ENCODE peak calls at places on chromosomes 13 and 19, in ten cellular contexts. Y is BJ; H is aorta; N is NCI-H774; T is activated T-cell treated with anti-CD3 and anti-CD28 coated beads for 4 hours; L is germinal center; Q is activated naive CD8-positive, alpha-beta T cell treated with anti-CD3 and anti-CD28 coated beads, Interleukin-2, amount 50 U/mL, for 24 hours; R is endodermal cell; F is stimulated activated CD4-positive, alpha-beta T cell treated with anti-CD3 and anti-CD28 coated beads, Interleukin-2, amount 100 ng/mL, for 48 hours; C is substantia nigra. X is an unnamed sample.

GRCh38 chr13:45142440-45143345 is 22.4 kb downstream of the GTF2F2 start:
- DNase-seq in H (no peak), T (no peak), F (no peak), Y (no peak), R (no peak), L (no peak), C (no peak), N (no peak), Q (no peak), X (no peak)

GRCh38 chr19:53977991-53978731 is 13.3 kb upstream of the CACNG6 start:
- DNase-seq in L (no peak), T (no peak), R (peak; percentile 98), Y (peak; percentile 23), C (peak; percentile 34), F (no peak), H (peak; percentile 85), N (no peak), Q (peak; percentile 23), X (no peak)

GRCh38 chr13:51233117-51233826 is 11.1 kb downstream of the FAM124A start:
- DNase-seq in F (no peak), C (no peak), H (no peak), L (no peak), T (no peak), N (no peak), R (peak; percentile 36), Y (no peak), Q (no peak), X (no peak)

GRCh38 chr13:77800219-77800618 is 102.7 kb downstream of the SLAIN1 start:
- DNase-seq in F (no peak), L (no peak), N (no peak), Q (no peak), Y (peak; percentile 2), H (no peak), C (no peak), T (no peak), R (no peak), X (no peak)

GRCh38 chr13:38969187-38969586 is 21.4 kb downstream of the STOML3 start:
- DNase-seq in H (no peak), R (no peak), Q (no peak), F (no peak), T (no peak), Y (no peak), L (no peak), N (no peak), C (no peak), X (no peak)

GRCh38 chr13:75803175-75803611 is 167.1 kb downstream of the LMO7 start:
- DNase-seq in C (no peak), Q (no peak), Y (no peak), L (no peak), R (peak; percentile 83), N (peak; percentile 39), F (no peak), H (no peak), T (no peak), X (peak; percentile 48)

GRCh38 chr19:51433092-51433491 is 15.7 kb upstream of the SIGLEC10 start:
- DNase-seq in F (no peak), H (no peak), N (no peak), C (no peak), Y (no peak), Q (no peak), R (no peak), T (no peak), L (no peak), X (no peak)

GRCh38 chr19:29560313-29561075 is 34.7 kb downstream of the VSTM2B start:
- DNase-seq in H (no peak), Q (no peak), R (no peak), T (no peak), Y (no peak), F (no peak), N (no peak), C (no peak), L (no peak), X (no peak)

GRCh38 chr13:112615391-112615790 is 27.4 kb upstream of the TUBGCP3 start:
- DNase-seq in L (no peak), Y (no peak), Q (no peak), H (no peak), F (no peak), N (no peak), C (no peak), T (no peak), R (no peak), X (no peak)

GRCh38 chr13:72217142-72217541 is 350.1 kb upstream of the DACH1 start:
- DNase-seq in L (no peak), C (no peak), R (no peak), Q (no peak), F (no peak), Y (no peak), H (no peak), T (no peak), N (no peak), X (no peak)

GRCh38 chr13:103354189-103354588 is 288.0 kb upstream of the SLC10A2 start:
- DNase-seq in H (no peak), L (no peak), F (no peak), Q (no peak), R (no peak), C (no peak), T (no peak), Y (no peak), N (no peak), X (no peak)

GRCh38 chr13:20492641-20493040 is 33.0 kb downstream of the CRYL1 start:
- DNase-seq in L (no peak), C (no peak), T (peak; percentile 31), R (peak; percentile 77), Y (no peak), H (no peak), F (peak; percentile 39), N (no peak), Q (peak; percentile 44), X (no peak)

GRCh38 chr19:40717325-40717879 is 490 bp downstream of the ITPKC start:
- DNase-seq in F (no peak), R (no peak), C (no peak), T (no peak), L (no peak), N (no peak), Q (peak; percentile 18), H (no peak), Y (no peak), X (no peak)

GRCh38 chr13:111912991-111913781 is 153.8 kb upstream of the SOX1 start:
- DNase-seq in N (no peak), T (no peak), R (peak; percentile 53), F (no peak), C (no peak), Q (no peak), H (no peak), Y (no peak), L (no peak), X (no peak)

GRCh38 chr13:111219950-111220349 is 100.5 kb upstream of the TEX29 start:
- DNase-seq in T (no peak), C (no peak), Y (no peak), Q (no peak), N (no peak), L (no peak), R (peak; percentile 65), H (no peak), F (no peak), X (no peak)

GRCh38 chr13:40533072-40533471 is 133.4 kb downstream of the FOXO1 start:
- DNase-seq in N (no peak), R (no peak), C (no peak), Y (no peak), Q (no peak), H (no peak), F (no peak), L (no peak), T (no peak), X (no peak)

GRCh38 chr19:11405846-11406643 is 13.1 kb downstream of the RGL3 start:
- DNase-seq in T (peak; percentile 47), L (peak; percentile 39), R (peak; percentile 88), F (no peak), C (no peak), H (peak; percentile 75), Y (no peak), N (no peak), Q (peak; percentile 61), X (no peak)

GRCh38 chr13:31101511-31102170 is 60.1 kb downstream of the HSPH1 start:
- DNase-seq in N (no peak), L (no peak), Y (no peak), F (no peak), H (no peak), T (no peak), Q (no peak), C (no peak), R (no peak), X (no peak)

GRCh38 chr19:4140237-4140711 is 13.2 kb upstream of the CREB3L3 start:
- DNase-seq in Q (peak; percentile 25), F (no peak), R (peak; percentile 78), L (peak; percentile 82), T (no peak), Y (no peak), C (peak; percentile 3), H (no peak), N (peak; percentile 43), X (peak; percentile 8)

GRCh38 chr13:44271031-44271433 is 102.6 kb upstream of the SERP2 start:
- DNase-seq in N (no peak), Y (no peak), F (no peak), T (no peak), Q (no peak), C (no peak), L (no peak), R (no peak), H (no peak), X (no peak)

X was measured in NCI-H2029 treated with DMSO at 0.1 percent for 48 hours.